ENCODE peak calls at places on chromosome 2, in ten cellular contexts. E, H, G, X, P, D, C, Y, R and A are unnamed samples.

GRCh38 chr2:80361904-80362303 is 57.4 kb upstream of the LRRTM1 start:
- DNase-seq in E (no peak), H (no peak), G (no peak), X (no peak), P (no peak), D (no peak), C (no peak), Y (no peak), R (no peak), A (no peak)

GRCh38 chr2:53334610-53335009 is 433.0 kb upstream of the CHAC2 start:
- DNase-seq in E (no peak), H (no peak), G (no peak), X (no peak), P (no peak), D (no peak), C (no peak), Y (no peak), R (no peak), A (no peak)

GRCh38 chr2:38668787-38669479 is 3.0 kb downstream of the GALM start:
- DNase-seq in E (no peak), H (no peak), G (no peak), X (no peak), P (no peak), D (no peak), C (no peak), Y (no peak), R (no peak), A (no peak)

GRCh38 chr2:240589850-240590525 is 3.5 kb downstream of the CAPN10 start:
- DNase-seq in E (no peak), H (no peak), G (no peak), X (no peak), P (peak; percentile 61), D (no peak), C (peak; percentile 64), Y (no peak), R (no peak), A (no peak)

GRCh38 chr2:113965644-113966043 is 75.8 kb downstream of the ACTR3 start:
- DNase-seq in E (no peak), H (no peak), G (peak; percentile 14), X (no peak), P (no peak), D (peak; percentile 50), C (no peak), Y (no peak), R (no peak), A (peak; percentile 47)

GRCh38 chr2:72914226-72915075 is 2.9 kb upstream of the EMX1 start:
- DNase-seq in E (no peak), H (no peak), G (no peak), X (no peak), P (peak; percentile 45), D (no peak), C (no peak), Y (no peak), R (no peak), A (no peak)

GRCh38 chr2:19806131-19806530 is 95.7 kb downstream of the TTC32 start:
- DNase-seq in E (no peak), H (no peak), G (no peak), X (no peak), P (no peak), D (no peak), C (no peak), Y (no peak), R (no peak), A (no peak)

GRCh38 chr2:72136349-72136748 is 11.3 kb downstream of the CYP26B1 start:
- DNase-seq in E (no peak), H (no peak), G (no peak), X (no peak), P (peak; percentile 59), D (no peak), C (peak; percentile 33), Y (no peak), R (no peak), A (no peak)

GRCh38 chr2:214558341-214558740 is 147.5 kb downstream of the VWC2L start:
- DNase-seq in E (no peak), H (no peak), G (no peak), X (no peak), P (no peak), D (no peak), C (no peak), Y (no peak), R (no peak), A (no peak)

DNA sequence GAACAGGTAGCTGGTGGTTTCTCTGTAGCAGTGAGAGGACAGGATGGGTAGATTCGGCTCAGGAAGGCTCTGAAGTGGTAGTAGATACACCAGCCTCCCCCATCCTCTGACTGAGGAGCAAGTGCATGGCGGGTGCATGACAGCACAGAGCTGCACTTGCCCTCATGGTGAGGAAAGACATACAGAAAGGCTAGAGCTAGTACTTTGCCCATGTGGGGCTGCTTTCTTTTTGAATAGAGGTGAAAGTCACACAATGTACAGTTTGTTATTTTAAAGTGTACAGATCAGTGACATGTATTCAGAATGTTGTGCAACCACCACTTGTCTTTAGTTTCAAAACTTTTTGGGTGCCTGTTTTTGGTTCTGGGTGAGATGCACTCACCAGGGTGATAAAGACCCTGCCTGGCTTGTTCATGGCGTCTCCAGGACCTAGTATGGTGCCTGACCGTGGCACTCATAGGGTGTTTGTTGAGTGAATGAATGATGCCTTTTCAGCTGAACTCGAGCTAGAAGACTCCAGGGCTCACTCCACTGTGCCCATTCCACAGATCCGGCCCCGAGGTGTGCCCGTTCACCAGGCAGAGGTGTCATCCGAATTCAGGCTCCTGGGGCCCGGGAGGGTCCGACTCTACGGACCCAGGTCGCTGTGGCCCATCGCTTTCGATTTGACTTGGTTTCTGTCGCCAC is 421 bp upstream of the VAMP5 start:
- DNase-seq in E (no peak), H (no peak), G (no peak), X (no peak), P (no peak), D (no peak), C (no peak), Y (no peak), R (no peak), A (no peak)
- H3K4me3 ChIP-seq in E (peak overlapping the region; percentile 83), H (no peak overlapping the region), G (no peak overlapping the region), X (peak overlapping the region; percentile 63), P (peak overlapping the region; percentile 63), D (peak overlapping the region; percentile 49), C (peak overlapping the region; percentile 39), Y (no peak overlapping the region), R (peak overlapping the region; percentile 78), A (no peak overlapping the region)

DNA sequence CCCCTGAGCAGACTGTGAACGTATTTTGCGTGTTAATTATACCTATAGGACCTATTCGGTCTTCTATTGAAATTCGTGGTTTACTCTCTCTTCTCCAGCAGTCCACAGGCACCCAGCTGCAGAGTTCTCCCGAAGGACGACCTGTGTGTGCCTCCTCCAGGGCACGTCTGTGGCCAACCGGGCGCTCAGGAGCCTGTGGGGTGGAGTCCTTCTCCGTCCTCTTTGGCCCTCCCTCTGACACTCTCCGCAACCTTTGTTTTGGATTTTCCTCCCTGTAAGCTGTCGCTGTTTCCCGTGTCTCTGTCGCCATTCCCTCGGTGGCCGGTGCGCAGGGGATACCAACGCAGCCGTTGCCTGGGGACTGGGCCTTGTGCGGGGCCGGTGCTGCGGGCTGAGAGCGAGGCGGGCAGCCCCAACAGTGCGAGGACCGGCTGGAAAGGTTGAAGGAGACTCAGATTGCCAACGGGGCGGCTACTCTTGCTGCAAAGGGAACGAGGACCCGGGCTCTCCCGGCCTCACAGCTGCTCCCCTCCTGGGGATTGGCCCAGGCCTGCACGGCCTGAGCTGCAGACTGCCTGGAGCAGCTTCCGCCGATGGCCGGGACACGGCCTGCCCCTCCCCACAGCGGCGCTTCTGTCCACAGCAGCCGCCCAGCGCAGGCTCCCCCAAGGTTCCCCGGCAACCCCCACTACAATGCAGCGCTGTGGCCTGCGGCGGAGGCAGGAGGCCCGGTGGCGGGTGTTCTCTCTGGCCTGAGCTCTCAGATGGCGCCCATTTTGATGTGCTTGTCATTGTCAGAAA is 221.0 kb downstream of the MTX2 start:
- DNase-seq in E (no peak), H (no peak), G (peak; percentile 36), X (peak; percentile 66), P (peak; percentile 75), D (no peak), C (no peak), Y (peak; percentile 43), R (no peak), A (no peak)
- H3K4me1 ChIP-seq in E (no peaks in the 10 kb centered on the region), H (no peaks in the 10 kb centered on the region), G (peaks cover 2% of the 10 kb centered on the region), X (peaks cover 11% of the 10 kb centered on the region), P (no peaks in the 10 kb centered on the region), D (no peaks in the 10 kb centered on the region), C (no peaks in the 10 kb centered on the region), Y (peaks cover 7% of the 10 kb centered on the region), R (no peaks in the 10 kb centered on the region), A (no peaks in the 10 kb centered on the region)

GRCh38 chr2:171210864-171211431 is 50.3 kb upstream of the TLK1 start:
- DNase-seq in E (no peak), H (no peak), G (no peak), X (no peak), P (no peak), D (no peak), C (no peak), Y (no peak), R (no peak), A (no peak)
- H3K4me3 ChIP-seq in E (no peak overlapping the region), H (no peak overlapping the region), G (no peak overlapping the region), X (no peak overlapping the region), P (no peak overlapping the region), D (no peak overlapping the region), C (no peak overlapping the region), Y (no peak overlapping the region), R (no peak overlapping the region), A (no peak overlapping the region)

DNA sequence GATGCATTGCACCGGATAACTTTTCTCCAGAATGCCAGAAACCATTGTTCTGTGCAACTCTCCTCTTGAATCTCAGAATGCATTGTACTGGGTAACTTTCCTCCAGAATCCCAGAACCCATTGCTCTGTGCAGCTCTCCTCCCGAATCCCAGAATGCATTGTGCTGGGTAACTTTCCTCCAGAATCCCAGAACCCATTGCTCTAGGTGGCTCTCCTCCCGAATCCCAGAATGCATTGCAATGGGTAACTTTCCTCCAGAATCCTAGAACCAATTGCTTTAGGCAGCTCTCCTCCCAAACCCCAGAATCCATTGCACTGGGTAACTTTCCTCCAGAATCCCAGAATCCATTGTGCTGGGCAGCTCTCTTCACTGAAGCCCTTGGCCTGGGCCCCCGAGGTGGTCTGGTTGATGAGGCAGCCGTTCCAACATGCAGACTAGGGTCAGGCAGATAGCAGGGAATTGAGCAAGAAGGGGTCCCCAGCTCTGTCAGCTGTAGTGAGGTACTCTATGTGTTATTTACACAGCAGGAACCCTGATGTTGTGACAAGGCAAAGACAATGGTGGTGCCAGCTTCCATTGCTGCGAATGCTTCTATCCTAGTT is 9.4 kb downstream of the FOSL2 start:
- DNase-seq in E (no peak), H (no peak), G (no peak), X (no peak), P (peak; percentile 62), D (no peak), C (no peak), Y (no peak), R (no peak), A (no peak)
- H3K4me1 ChIP-seq in E (no peaks in the 10 kb centered on the region), H (peaks cover 11% of the 10 kb centered on the region), G (peaks cover 9% of the 10 kb centered on the region), X (peaks cover 36% of the 10 kb centered on the region), P (peaks cover 2% of the 10 kb centered on the region), D (peaks cover 22% of the 10 kb centered on the region), C (peaks cover 39% of the 10 kb centered on the region), Y (no peaks in the 10 kb centered on the region), R (peaks cover 79% of the 10 kb centered on the region), A (peaks cover 3% of the 10 kb centered on the region)